ENCODE peak calls at places on chromosomes 11 and 22, in five cellular contexts. S, Q, W, O and R are unnamed samples.

GRCh38 chr11:31641477-31642062 is 132.0 kb downstream of the ELP4 start:
- DNase-seq in W (no peak), S (no peak), O (no peak), Q (no peak), R (no peak)

GRCh38 chr11:118152552-118153471 is at the start of gene SCN4B:
- DNase-seq in Q (no peak), W (no peak), O (peak; percentile 41), S (no peak), R (no peak)

GRCh38 chr22:42920101-42920820 is 63.2 kb upstream of the ARFGAP3 start:
- DNase-seq in Q (no peak), S (no peak), W (no peak), O (no peak), R (no peak)

GRCh38 chr22:45460288-45461109 is 42.2 kb upstream of the FBLN1 start:
- DNase-seq in S (no peak), O (no peak), Q (no peak), W (no peak), R (no peak)

GRCh38 chr11:69674267-69674885 is 777 bp downstream of the LTO1 start:
- DNase-seq in O (no peak), W (no peak), Q (no peak), S (peak; percentile 32), R (no peak)

GRCh38 chr11:79493555-79494171 is 52.8 kb upstream of the TENM4 start:
- DNase-seq in S (peak; percentile 19), W (no peak), Q (peak; percentile 66), O (peak; percentile 38), R (peak; percentile 41)

GRCh38 chr22:24427500-24428164 is at the start of gene ADORA2A:
- DNase-seq in O (no peak), S (no peak), W (peak; percentile 68), Q (peak; percentile 79), R (peak; percentile 44)

GRCh38 chr22:48595511-48595905 is 1232.2 kb downstream of the BRD1 start:
- DNase-seq in Q (no peak), O (no peak), S (no peak), W (no peak), R (no peak)

GRCh38 chr11:73359930-73360742 is 16.1 kb upstream of the RELT start:
- DNase-seq in O (no peak), S (no peak), W (no peak), Q (no peak), R (peak; percentile 12)

GRCh38 chr11:63535734-63536133 is 874 bp upstream of the PLAAT4 start:
- DNase-seq in Q (peak; percentile 82), O (no peak), S (no peak), W (no peak), R (peak; percentile 49)